ENCODE peak calls at places on chromosomes 3 and 15, in eight cellular contexts. S is RWPE1; R is NCI-H526 treated with DMSO at 0.1 percent for 48 hours; Q is iPS-NIHi11; N is ovary; Z is stimulated activated CD8-positive, alpha-beta memory T cell treated with anti-CD3 and anti-CD28 coated beads, Interleukin-4, amount 100 ng/mL, for 4 hours; C is neuronal stem cell; E is NCI-H510A treated with DMSO at 0.1 percent for 48 hours. F is an unnamed sample.

GRCh38 chr3:112046599-112046998 is 12.1 kb downstream of the TMPRSS7 start:
- DNase-seq in R (no peak), C (no peak), Z (no peak), N (no peak), Q (no peak), E (no peak), S (peak), F (no peak)

GRCh38 chr15:65887565-65887964 is 18.3 kb downstream of the RAB11A start:
- DNase-seq in Z (peak), E (no peak), C (no peak), Q (no peak), S (no peak), N (no peak), R (no peak), F (no peak)

GRCh38 chr3:123884258-123884831 is at the start of gene MYLK:
- DNase-seq in Z (no peak), N (peak), S (peak), E (peak), C (peak), Q (peak), R (peak), F (no peak)

GRCh38 chr3:133973249-133973980 is 56.3 kb downstream of the SLCO2A1 start:
- DNase-seq in C (no peak), E (no peak), Q (no peak), N (no peak), S (no peak), Z (no peak), R (no peak), F (no peak)

GRCh38 chr3:114022145-114022544 is 34.2 kb downstream of the CCDC191 start:
- DNase-seq in R (no peak), S (no peak), Z (no peak), E (no peak), Q (no peak), N (no peak), C (no peak), F (no peak)

GRCh38 chr3:43773273-43774104 is 82.8 kb downstream of the ABHD5 start:
- DNase-seq in N (no peak), Z (no peak), S (no peak), C (no peak), E (no peak), R (no peak), Q (no peak), F (no peak)

GRCh38 chr3:197154-197855 is 742 bp downstream of the CHL1 start:
- DNase-seq in S (no peak), R (no peak), Z (no peak), C (peak), N (peak), Q (peak), E (no peak), F (no peak)

GRCh38 chr15:48250640-48251076 is 44.6 kb downstream of the SLC12A1 start:
- DNase-seq in R (peak), Q (peak), N (peak), C (peak), Z (no peak), E (peak), S (peak), F (peak)

GRCh38 chr15:77144028-77144427 is 73.1 kb upstream of the TSPAN3 start:
- DNase-seq in S (no peak), N (no peak), Q (no peak), Z (no peak), R (no peak), E (no peak), C (no peak), F (no peak)

GRCh38 chr15:90336705-90337141 is 15.4 kb upstream of the ZNF774 start:
- DNase-seq in S (peak), R (no peak), C (no peak), Q (no peak), E (no peak), Z (no peak), N (no peak), F (no peak)

F was measured in GM12864.